ENCODE peak calls at places on chromosomes 13 and 19, in eight cellular contexts. E is tibial artery; S is AG04450; V is PC-3; R is left ventricle myocardium inferior; L is kidney; T is CD4-positive, CD25-positive, alpha-beta regulatory T cell; F is CD8-positive, alpha-beta memory T cell. I is an unnamed sample.
A peak's percentile ranks its signal among the peaks of the same experiment; 100 is the strongest.

GRCh38 chr13:83824561-83824960 is 57.7 kb downstream of the SLITRK1 start:
- DNase-seq in E (no peak), S (no peak), V (no peak), R (no peak), L (peak; percentile 61), T (no peak), F (peak; percentile 37), I (no peak)

GRCh38 chr19:55082023-55082851 is 6.6 kb downstream of the EPS8L1 start:
- DNase-seq in E (no peak), S (no peak), V (peak; percentile 37), R (no peak), L (no peak), T (peak; percentile 40), F (peak; percentile 57), I (no peak)

GRCh38 chr13:44484562-44485164 is 91.5 kb downstream of the TSC22D1 start:
- DNase-seq in E (no peak), S (no peak), V (no peak), R (no peak), L (no peak), T (no peak), F (no peak), I (no peak)

GRCh38 chr13:29677627-29678026 is 82.1 kb upstream of the SLC7A1 start:
- DNase-seq in E (no peak), S (no peak), V (no peak), R (no peak), L (no peak), T (no peak), F (no peak), I (no peak)

GRCh38 chr13:114142640-114143490 is 10.4 kb upstream of the RASA3 start:
- DNase-seq in E (no peak), S (no peak), V (no peak), R (no peak), L (peak; percentile 84), T (peak; percentile 87), F (peak; percentile 91), I (peak; percentile 62)

GRCh38 chr13:114132419-114133121 is at the start of gene RASA3:
- DNase-seq in E (peak; percentile 73), S (no peak), V (peak; percentile 73), R (peak; percentile 83), L (peak; percentile 94), T (peak; percentile 65), F (peak; percentile 73), I (peak; percentile 44)

GRCh38 chr13:50244913-50245574 is 229.8 kb downstream of the KCNRG start:
- DNase-seq in E (no peak), S (peak; percentile 51), V (peak; percentile 90), R (no peak), L (no peak), T (no peak), F (peak; percentile 48), I (no peak)

GRCh38 chr13:52001120-52001731 is 10.0 kb downstream of the ATP7B start:
- DNase-seq in E (no peak), S (peak; percentile 11), V (peak; percentile 50), R (no peak), L (no peak), T (peak; percentile 41), F (no peak), I (no peak)

GRCh38 chr19:45161715-45162463 is 1.1 kb upstream of the NKPD1 start:
- DNase-seq in E (no peak), S (no peak), V (peak; percentile 25), R (no peak), L (peak; percentile 58), T (no peak), F (no peak), I (no peak)

GRCh38 chr19:49097453-49098288 is 12.4 kb downstream of the SNRNP70 start:
- DNase-seq in E (peak; percentile 52), S (peak; percentile 53), V (peak; percentile 88), R (peak; percentile 51), L (no peak), T (peak; percentile 77), F (peak; percentile 84), I (peak; percentile 48)

GRCh38 chr19:33622505-33622808 is 704 bp downstream of the CHST8 start:
- DNase-seq in E (no peak), S (no peak), V (no peak), R (no peak), L (peak; percentile 58), T (no peak), F (no peak), I (no peak)

GRCh38 chr19:40453151-40453735 is 9.1 kb upstream of the SERTAD3 start:
- DNase-seq in E (no peak), S (no peak), V (no peak), R (no peak), L (no peak), T (no peak), F (no peak), I (no peak)

GRCh38 chr19:15644066-15644741 is 3.5 kb downstream of the CYP4F3 start:
- DNase-seq in E (no peak), S (no peak), V (no peak), R (no peak), L (no peak), T (no peak), F (no peak), I (no peak)
- H3K9me3 ChIP-seq in E (peaks cover 6% of the 10 kb centered on the region), S (peaks cover 22% of the 10 kb centered on the region), V (no peaks in the 10 kb centered on the region), R (peaks cover 14% of the 10 kb centered on the region), L (no peaks in the 10 kb centered on the region), T (no peaks in the 10 kb centered on the region), F (no peaks in the 10 kb centered on the region), I (no peaks in the 10 kb centered on the region)

DNA sequence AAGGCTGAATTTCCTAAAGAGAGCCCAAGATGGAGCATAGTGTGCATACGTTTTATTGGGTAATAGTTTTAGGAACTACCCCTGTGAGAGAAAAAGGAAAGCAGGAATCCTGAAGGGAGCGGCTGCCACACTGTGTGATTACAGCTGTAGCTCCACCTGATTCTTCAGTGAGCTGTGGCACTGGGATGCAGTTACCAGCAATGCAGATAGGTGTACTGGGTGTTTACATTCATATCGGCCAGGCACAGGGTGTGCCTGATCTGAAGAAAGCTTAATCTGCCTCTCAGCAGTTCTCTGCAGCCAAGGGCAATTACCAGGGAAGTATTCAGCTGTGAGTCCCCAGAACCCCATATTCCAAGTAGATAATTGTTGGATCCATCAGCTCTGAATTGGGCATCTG is 1541.8 kb downstream of the EFNB2 start:
- DNase-seq in E (no peak), S (no peak), V (no peak), R (no peak), L (no peak), T (no peak), F (no peak), I (no peak)
- H3K9me3 ChIP-seq in E (no peaks in the 10 kb centered on the region), S (no peaks in the 10 kb centered on the region), V (no peaks in the 10 kb centered on the region), R (no peaks in the 10 kb centered on the region), L (no peaks in the 10 kb centered on the region), T (no peaks in the 10 kb centered on the region), F (no peaks in the 10 kb centered on the region), I (no peaks in the 10 kb centered on the region)

GRCh38 chr13:63337921-63338320 is 1922.3 kb upstream of the PCDH20 start:
- DNase-seq in E (no peak), S (no peak), V (no peak), R (no peak), L (no peak), T (no peak), F (no peak), I (no peak)
- H3K9me3 ChIP-seq in E (no peaks in the 10 kb centered on the region), S (no peaks in the 10 kb centered on the region), V (no peaks in the 10 kb centered on the region), R (peaks cover 7% of the 10 kb centered on the region), L (no peaks in the 10 kb centered on the region), T (peaks cover 2% of the 10 kb centered on the region), F (no peaks in the 10 kb centered on the region), I (no peaks in the 10 kb centered on the region)

DNA sequence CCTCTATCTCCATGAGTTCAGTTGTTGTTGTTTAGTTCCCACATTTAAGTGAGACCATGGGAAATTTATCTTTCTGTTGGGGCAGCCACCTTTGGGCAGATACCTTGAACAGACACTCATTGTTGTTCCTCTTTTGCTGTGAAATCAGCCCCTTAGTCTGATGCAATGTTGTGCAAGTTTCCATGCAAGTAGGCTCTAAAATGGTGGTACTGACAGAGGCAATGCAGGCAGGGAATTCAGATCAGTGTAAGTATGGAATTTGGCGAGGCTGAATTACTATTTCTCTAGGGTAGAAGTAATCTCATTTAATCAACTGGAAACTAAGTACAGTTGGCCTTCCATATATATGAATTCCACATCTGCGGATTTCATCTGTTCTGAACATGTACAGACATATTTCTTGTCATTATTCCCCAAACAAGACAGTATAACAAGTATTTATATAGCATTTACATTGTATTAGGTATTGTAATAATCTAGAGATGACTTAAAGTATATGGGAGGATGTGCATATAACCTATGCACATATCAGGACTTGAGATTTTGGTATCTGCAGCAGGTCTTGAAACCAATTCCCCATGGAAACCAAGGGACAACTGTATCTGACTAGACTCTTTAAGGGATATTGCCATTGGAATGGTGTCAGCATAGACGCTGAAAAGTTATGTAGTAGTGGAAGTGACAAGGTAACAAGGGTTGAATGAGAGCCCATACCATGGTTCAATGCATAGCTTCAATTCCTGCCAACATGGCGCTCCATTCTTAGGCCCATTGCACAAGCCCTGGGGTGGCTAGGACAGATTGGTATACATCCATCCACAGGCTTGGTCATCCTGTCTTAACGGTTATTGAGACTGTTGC is 281.5 kb upstream of the HTR2A start:
- DNase-seq in E (no peak), S (no peak), V (no peak), R (no peak), L (no peak), T (no peak), F (no peak), I (no peak)
- H3K9me3 ChIP-seq in E (no peaks in the 10 kb centered on the region), S (no peaks in the 10 kb centered on the region), V (no peaks in the 10 kb centered on the region), R (no peaks in the 10 kb centered on the region), L (no peaks in the 10 kb centered on the region), T (no peaks in the 10 kb centered on the region), F (no peaks in the 10 kb centered on the region), I (no peaks in the 10 kb centered on the region)

DNA sequence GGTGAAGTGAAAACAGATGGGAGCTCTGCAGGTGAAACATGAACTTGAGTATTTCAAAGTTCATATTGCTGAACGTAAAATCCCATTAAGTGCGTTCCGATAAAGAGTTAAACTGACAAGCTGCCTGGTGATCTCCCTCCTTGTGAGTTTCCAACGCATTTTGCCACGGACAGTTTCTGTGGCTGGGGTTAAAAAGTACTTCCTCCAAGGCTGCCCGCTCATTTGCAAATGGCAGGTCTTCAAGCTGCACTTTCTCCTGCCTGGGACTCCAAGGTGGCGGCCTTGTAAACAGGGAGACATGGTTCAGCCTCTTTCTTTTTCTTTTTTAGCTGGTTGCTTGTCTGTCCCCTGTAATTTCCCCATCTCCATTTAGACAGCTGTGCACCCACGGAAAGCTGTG is 450.5 kb downstream of the FGF9 start:
- DNase-seq in E (no peak), S (no peak), V (no peak), R (no peak), L (no peak), T (no peak), F (no peak), I (no peak)
- H3K9me3 ChIP-seq in E (no peaks in the 10 kb centered on the region), S (no peaks in the 10 kb centered on the region), V (no peaks in the 10 kb centered on the region), R (no peaks in the 10 kb centered on the region), L (no peaks in the 10 kb centered on the region), T (no peaks in the 10 kb centered on the region), F (no peaks in the 10 kb centered on the region), I (no peaks in the 10 kb centered on the region)

I was measured in T-helper 17 cell.